ENCODE peak calls at places on chromosomes 4 and X, in nine cellular contexts. I, R, F, D, M, Z, C, Y and X are unnamed samples.

GRCh38 chrX:120790118-120790517 is 85.5 kb downstream of the CT47B1 start:
- DNase-seq in I (peak; percentile 40), R (no peak), F (no peak), D (no peak), M (no peak), Z (peak; percentile 11), C (peak; percentile 50), Y (peak; percentile 38), X (peak; percentile 67)

GRCh38 chrX:72644946-72645345 is 69.2 kb downstream of the PHKA1 start:
- DNase-seq in I (no peak), R (no peak), F (no peak), D (no peak), M (peak; percentile 21), Z (no peak), C (no peak), Y (no peak), X (no peak)

GRCh38 chrX:74419861-74420193 is 1.5 kb upstream of the SLC16A2 start:
- DNase-seq in I (no peak), R (no peak), F (no peak), D (no peak), M (no peak), Z (no peak), C (peak; percentile 9), Y (no peak), X (no peak)

GRCh38 chrX:11888421-11888820 is 130.4 kb downstream of the MSL3 start:
- DNase-seq in I (no peak), R (no peak), F (no peak), D (no peak), M (no peak), Z (no peak), C (no peak), Y (no peak), X (no peak)

GRCh38 chr4:63582997-63583396 is 826.3 kb downstream of the TECRL start:
- DNase-seq in I (no peak), R (no peak), F (no peak), D (no peak), M (no peak), Z (no peak), C (no peak), Y (no peak), X (no peak)

GRCh38 chr4:23855912-23856605 is 33.8 kb downstream of the PPARGC1A start:
- DNase-seq in I (no peak), R (no peak), F (no peak), D (no peak), M (no peak), Z (no peak), C (no peak), Y (no peak), X (peak; percentile 26)

GRCh38 chr4:118270492-118270891 is 82.3 kb downstream of the PRSS12 start:
- DNase-seq in I (no peak), R (no peak), F (no peak), D (no peak), M (no peak), Z (no peak), C (peak; percentile 24), Y (peak; percentile 20), X (peak; percentile 62)

GRCh38 chr4:27057662-27058061 is 197.0 kb downstream of the STIM2 start:
- DNase-seq in I (no peak), R (no peak), F (no peak), D (no peak), M (no peak), Z (no peak), C (no peak), Y (no peak), X (no peak)

GRCh38 chr4:144711685-144712456 is 65.9 kb downstream of the HHIP start:
- DNase-seq in I (no peak), R (no peak), F (no peak), D (no peak), M (no peak), Z (no peak), C (no peak), Y (no peak), X (no peak)

GRCh38 chr4:144709793-144710525 is 64.0 kb downstream of the HHIP start:
- DNase-seq in I (peak; percentile 18), R (no peak), F (no peak), D (no peak), M (no peak), Z (no peak), C (no peak), Y (no peak), X (no peak)

GRCh38 chr4:144710526-144710912 is 64.6 kb downstream of the HHIP start:
- DNase-seq in I (no peak), R (no peak), F (no peak), D (no peak), M (no peak), Z (no peak), C (no peak), Y (no peak), X (peak; percentile 38)

GRCh38 chr4:144705861-144706590 is 60.1 kb downstream of the HHIP start:
- DNase-seq in I (no peak), R (no peak), F (no peak), D (no peak), M (no peak), Z (no peak), C (peak; percentile 5), Y (no peak), X (no peak)

DNA sequence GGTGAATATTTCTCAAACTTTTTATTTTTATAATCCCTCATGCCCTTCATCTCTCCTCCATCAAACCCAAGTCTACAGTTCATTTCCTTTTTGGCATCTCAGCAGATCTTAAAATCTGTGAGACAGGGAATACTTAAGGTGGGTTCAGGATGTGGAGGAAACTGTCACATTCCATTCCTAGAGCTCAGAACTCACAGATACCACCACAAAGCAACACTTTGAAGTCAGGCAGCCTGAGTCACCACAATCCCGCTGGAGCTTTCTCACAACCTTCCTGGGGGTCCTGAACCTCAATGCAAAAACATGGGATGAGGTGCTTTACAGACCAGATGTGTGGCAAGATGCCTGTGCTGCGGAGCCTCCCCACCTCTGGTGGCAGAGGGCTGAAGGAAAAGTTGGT is 63.2 kb downstream of the HHIP start:
- DNase-seq in I (no peak), R (no peak), F (no peak), D (no peak), M (no peak), Z (no peak), C (no peak), Y (no peak), X (no peak)
- H3K4me1 ChIP-seq in I (no peaks in the 10 kb centered on the region), R (no peaks in the 10 kb centered on the region), F (peaks cover 2% of the 10 kb centered on the region), D (no peaks in the 10 kb centered on the region), M (no peaks in the 10 kb centered on the region), Z (no peaks in the 10 kb centered on the region), C (no peaks in the 10 kb centered on the region), Y (no peaks in the 10 kb centered on the region), X (peaks cover 11% of the 10 kb centered on the region)

GRCh38 chr4:5050520-5050955 is 742 bp upstream of the STK32B start:
- DNase-seq in I (peak; percentile 66), R (no peak), F (peak; percentile 83), D (peak; percentile 76), M (peak; percentile 68), Z (peak; percentile 61), C (peak; percentile 68), Y (peak; percentile 62), X (peak; percentile 81)
- H3K4me3 ChIP-seq in I (peak overlapping the region; percentile 55), R (peak overlapping the region; percentile 38), F (peak overlapping the region; percentile 43), D (peak overlapping the region; percentile 58), M (peak overlapping the region; percentile 63), Z (peak overlapping the region; percentile 33), C (peak overlapping the region; percentile 44), Y (no peak overlapping the region), X (peak overlapping the region; percentile 40)

DNA sequence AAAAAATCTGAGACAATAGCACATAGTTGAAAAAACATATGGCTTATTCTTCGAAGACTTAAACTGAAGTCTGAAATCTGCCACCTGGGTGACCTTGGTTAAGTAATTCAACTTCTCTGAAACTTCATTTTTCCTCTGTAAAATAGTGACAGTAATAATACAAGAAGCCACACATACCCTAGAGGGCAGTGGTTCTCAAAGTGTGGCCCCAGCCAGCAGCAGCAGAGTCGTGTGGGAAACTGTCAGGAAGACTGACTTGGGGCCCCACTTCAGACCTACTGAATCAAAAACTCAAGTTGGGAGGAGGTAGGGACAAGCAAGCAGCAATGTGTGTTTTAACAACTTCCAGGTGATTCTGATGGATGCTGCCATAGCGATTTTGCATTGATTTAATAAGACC is 249.9 kb downstream of the HNRNPD start:
- DNase-seq in I (no peak), R (no peak), F (no peak), D (no peak), M (no peak), Z (no peak), C (no peak), Y (no peak), X (no peak)
- H3K4me1 ChIP-seq in I (no peaks in the 10 kb centered on the region), R (no peaks in the 10 kb centered on the region), F (no peaks in the 10 kb centered on the region), D (no peaks in the 10 kb centered on the region), M (no peaks in the 10 kb centered on the region), Z (no peaks in the 10 kb centered on the region), C (no peaks in the 10 kb centered on the region), Y (no peaks in the 10 kb centered on the region), X (no peaks in the 10 kb centered on the region)

DNA sequence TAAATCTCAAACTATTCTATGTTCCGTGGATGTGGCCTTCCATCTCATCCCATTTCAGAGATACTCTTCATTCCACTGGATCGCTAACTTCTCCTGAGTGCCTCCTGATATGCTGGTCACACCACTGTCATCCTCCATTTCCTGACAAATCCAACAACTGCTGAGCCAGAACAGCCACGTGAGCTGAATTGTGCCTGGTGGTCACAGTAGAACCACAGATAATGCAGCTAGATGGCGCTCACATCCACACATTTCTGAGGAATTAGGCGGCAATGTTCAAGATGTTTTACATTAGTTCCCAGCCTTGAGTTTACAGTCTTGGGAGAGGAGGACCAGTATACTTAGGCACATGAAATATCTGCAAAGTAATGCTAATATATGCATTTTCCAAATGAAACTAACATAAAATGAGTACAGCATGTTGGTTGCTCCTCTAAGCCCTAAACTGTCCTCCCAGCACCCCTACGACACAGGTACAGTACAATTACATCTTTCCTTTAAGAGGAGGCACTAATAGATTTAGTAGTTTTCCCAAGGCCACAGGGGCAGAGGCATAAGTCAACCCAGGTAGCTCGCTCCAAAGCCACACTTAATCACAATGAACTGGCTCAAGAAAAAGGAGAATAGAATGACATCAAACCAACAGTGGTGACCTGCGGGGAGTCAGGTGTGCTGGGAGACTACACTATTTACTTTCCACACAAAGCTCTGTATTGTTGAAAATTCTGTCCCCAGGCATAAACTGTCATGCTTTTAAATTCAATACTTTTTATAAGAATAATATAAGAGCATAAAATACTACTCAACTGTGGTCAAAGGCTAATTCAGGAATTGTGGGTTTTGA is 134.2 kb downstream of the CHIC2 start:
- DNase-seq in I (peak; percentile 82), R (no peak), F (peak; percentile 77), D (peak; percentile 66), M (peak; percentile 82), Z (peak; percentile 59), C (peak; percentile 44), Y (peak; percentile 35), X (peak; percentile 93)
- H3K4me3 ChIP-seq in I (no peak overlapping the region), R (no peak overlapping the region), F (no peak overlapping the region), D (no peak overlapping the region), M (no peak overlapping the region), Z (no peak overlapping the region), C (no peak overlapping the region), Y (no peak overlapping the region), X (no peak overlapping the region)